ENCODE peak calls at places on chromosome 15, in four cellular contexts. F is uterus, O is tibial artery, V is IMR-90. H is an unnamed sample.
A peak's percentile ranks its signal among the peaks of the same experiment; 100 is the strongest.

GRCh38 chr15:90790561-90790960 is 73.4 kb downstream of the BLM start:
- DNase-seq in O (no peak), F (no peak), V (no peak), H (no peak)

GRCh38 chr15:85141601-85142185 is 160.0 kb downstream of the PDE8A start:
- DNase-seq in F (no peak), O (no peak), V (peak; percentile 20), H (no peak)

GRCh38 chr15:89648106-89649012 is 6.9 kb downstream of the KIF7 start:
- DNase-seq in F (no peak), V (no peak), O (peak; percentile 49), H (no peak)

GRCh38 chr15:88615303-88616107 is 5.6 kb upstream of the AEN start:
- DNase-seq in O (no peak), F (no peak), V (no peak), H (no peak)

GRCh38 chr15:66024998-66025397 is 155.7 kb downstream of the RAB11A start:
- DNase-seq in O (no peak), F (no peak), V (no peak), H (no peak)

GRCh38 chr15:59791079-59791478 is 102.0 kb upstream of the BNIP2 start:
- DNase-seq in O (no peak), F (no peak), V (no peak), H (no peak)

GRCh38 chr15:31280831-31281216 is 45.8 kb upstream of the KLF13 start:
- DNase-seq in V (no peak), O (no peak), F (no peak), H (no peak)

GRCh38 chr15:27627623-27628022 is 471.5 kb downstream of the OCA2 start:
- DNase-seq in O (no peak), F (no peak), V (no peak), H (no peak)

GRCh38 chr15:85615930-85616329 is 178.8 kb downstream of the KLHL25 start:
- DNase-seq in F (no peak), O (no peak), V (peak; percentile 52), H (no peak)

GRCh38 chr15:86854186-86854585 is 774.5 kb downstream of the AGBL1 start:
- DNase-seq in O (no peak), F (no peak), V (no peak), H (no peak)

GRCh38 chr15:69661871-69662667 is 209.5 kb downstream of the RPLP1 start:
- DNase-seq in V (no peak), O (no peak), F (no peak), H (no peak)

GRCh38 chr15:61441901-61442300 is 212.8 kb upstream of the RORA start:
- DNase-seq in O (no peak), V (no peak), F (no peak), H (no peak)

GRCh38 chr15:51229907-51230328 is 108.5 kb downstream of the CYP19A1 start:
- DNase-seq in O (no peak), F (no peak), V (peak; percentile 27), H (no peak)

GRCh38 chr15:56149071-56149470 is 94.6 kb downstream of the RFX7 start:
- DNase-seq in F (no peak), O (no peak), V (peak; percentile 33), H (no peak)

GRCh38 chr15:40248006-40248783 is 9.3 kb downstream of the PAK6 start:
- DNase-seq in O (peak; percentile 56), F (no peak), V (no peak), H (no peak)

GRCh38 chr15:53256043-53256442 is 465.9 kb upstream of the ONECUT1 start:
- DNase-seq in V (no peak), F (no peak), O (no peak), H (no peak)

GRCh38 chr15:92624401-92624991 is 31.1 kb downstream of the FAM174B start:
- DNase-seq in O (no peak), V (no peak), F (peak; percentile 70), H (no peak)

GRCh38 chr15:58889363-58889762 is 44.1 kb downstream of the SLTM start:
- DNase-seq in F (no peak), O (no peak), V (no peak), H (no peak)

GRCh38 chr15:97708252-97708651 is 252.3 kb upstream of the ARRDC4 start:
- DNase-seq in O (no peak), F (no peak), V (no peak), H (no peak)

GRCh38 chr15:57385923-57386390 is 9.7 kb downstream of the CGNL1 start:
- DNase-seq in V (no peak), O (no peak), F (no peak), H (no peak)

GRCh38 chr15:51833782-51834181 is 4.3 kb downstream of the TMOD3 start:
- DNase-seq in F (no peak), V (peak; percentile 49), O (no peak), H (no peak)

GRCh38 chr15:54519577-54519976 is 541.3 kb downstream of the UNC13C start:
- DNase-seq in V (no peak), O (no peak), F (no peak), H (no peak)

GRCh38 chr15:64122936-64123351 is 27.2 kb downstream of the SNX1 start:
- DNase-seq in O (no peak), V (no peak), F (no peak), H (no peak)

GRCh38 chr15:71237456-71238188 is 122.4 kb downstream of the THSD4 start:
- DNase-seq in O (no peak), F (peak; percentile 83), V (peak; percentile 96), H (no peak)

GRCh38 chr15:89150762-89151305 is 62.6 kb downstream of the ABHD2 start:
- DNase-seq in F (no peak), O (no peak), V (no peak), H (no peak)

GRCh38 chr15:68352401-68353062 is 75.0 kb downstream of the FEM1B start:
- DNase-seq in F (peak; percentile 72), O (peak; percentile 93), V (peak; percentile 98), H (no peak)

GRCh38 chr15:56984681-56985515 is 66.5 kb downstream of the TCF12 start:
- DNase-seq in V (peak; percentile 48), O (no peak), F (no peak), H (no peak)

GRCh38 chr15:74778599-74778970 is 3.3 kb upstream of the CSK start:
- DNase-seq in F (no peak), V (no peak), O (no peak), H (no peak)

GRCh38 chr15:90930861-90931629 is 1.3 kb downstream of the HDDC3 start:
- DNase-seq in O (no peak), F (no peak), V (no peak), H (no peak)

GRCh38 chr15:78325092-78325843 is 14.9 kb upstream of the CRABP1 start:
- DNase-seq in F (no peak), O (no peak), V (peak; percentile 20), H (no peak)
- TF ChIP-seq CTCF in F (no peak), O (no peak), V (no peak), H (no peak)

GRCh38 chr15:67181221-67181639 is 73.2 kb downstream of the AAGAB start:
- DNase-seq in F (no peak), O (peak; percentile 48), V (no peak), H (no peak)
- TF ChIP-seq CTCF in F (no peak), O (no peak), V (no peak), H (no peak)

GRCh38 chr15:38992541-38993334 is 428.1 kb upstream of the RASGRP1 start:
- DNase-seq in O (no peak), F (no peak), V (no peak), H (no peak)

GRCh38 chr15:38991701-38992100 is 427.1 kb upstream of the RASGRP1 start:
- DNase-seq in V (no peak), F (no peak), O (no peak), H (no peak)

GRCh38 chr15:38996111-38996541 is 431.5 kb upstream of the RASGRP1 start:
- DNase-seq in O (no peak), F (no peak), V (peak; percentile 90), H (no peak)

GRCh38 chr15:38994310-38994709 is 429.7 kb upstream of the RASGRP1 start:
- DNase-seq in O (no peak), F (no peak), V (no peak), H (no peak)

GRCh38 chr15:38991126-38991525 is 426.5 kb upstream of the RASGRP1 start:
- DNase-seq in V (peak; percentile 56), F (no peak), O (no peak), H (no peak)
- TF ChIP-seq CTCF in V (peak; percentile 50), F (no peak), O (peak; percentile 34), H (no peak)

DNA sequence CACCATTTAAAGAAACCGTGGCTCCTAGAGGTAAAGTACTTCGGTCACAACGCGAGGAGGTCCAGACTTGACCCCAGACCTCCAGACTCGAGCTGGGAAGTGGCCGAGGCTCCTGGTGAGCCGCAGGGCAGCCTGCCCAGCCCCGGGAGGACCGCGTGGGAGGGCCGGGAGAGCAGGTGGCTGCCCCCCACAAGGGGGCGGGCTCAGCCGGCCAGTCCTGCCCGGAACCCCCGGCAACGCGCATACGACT is at the start of gene SLC27A2:
- DNase-seq in V (peak; percentile 4), O (no peak), F (no peak), H (no peak)
- TF ChIP-seq CTCF in V (no peak), O (no peak), F (no peak), H (peak; percentile 37)

GRCh38 chr15:23467110-23467600 is 20.1 kb upstream of the GOLGA6L2 start:
- DNase-seq in F (no peak), V (peak; percentile 11), O (no peak), H (no peak)
- TF ChIP-seq CTCF in F (no peak), V (peak; percentile 41), O (peak; percentile 38), H (peak; percentile 29)

GRCh38 chr15:41930221-41930866 is 36.5 kb upstream of the SPTBN5 start:
- DNase-seq in O (peak; percentile 85), F (no peak), V (peak; percentile 97), H (no peak)
- TF ChIP-seq CTCF in O (peak; percentile 47), F (no peak), V (peak; percentile 59), H (peak; percentile 2)

DNA sequence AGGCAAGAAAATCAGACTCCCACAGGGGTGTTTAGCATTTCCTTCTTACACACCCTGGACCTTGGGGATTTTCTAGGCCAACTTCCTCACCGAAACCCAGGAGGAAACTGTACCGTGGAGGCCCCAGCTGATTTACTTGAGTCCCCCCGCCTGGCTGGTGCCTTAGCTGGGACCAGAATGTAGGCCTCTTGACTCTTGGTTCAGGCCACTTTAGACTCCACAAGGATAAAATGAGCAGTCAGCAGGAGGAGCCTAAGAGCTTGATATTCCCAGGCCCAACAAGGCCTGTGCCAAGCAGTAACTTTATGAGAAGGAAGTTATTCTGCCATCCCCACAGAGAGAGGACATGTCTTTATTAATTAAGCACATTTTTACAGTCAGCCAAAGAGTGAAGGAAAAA is 4.6 kb upstream of the APBA2 start:
- DNase-seq in F (no peak), V (peak; percentile 46), O (no peak), H (no peak)
- TF ChIP-seq CTCF in F (no peak), V (peak; percentile 37), O (no peak), H (no peak)

DNA sequence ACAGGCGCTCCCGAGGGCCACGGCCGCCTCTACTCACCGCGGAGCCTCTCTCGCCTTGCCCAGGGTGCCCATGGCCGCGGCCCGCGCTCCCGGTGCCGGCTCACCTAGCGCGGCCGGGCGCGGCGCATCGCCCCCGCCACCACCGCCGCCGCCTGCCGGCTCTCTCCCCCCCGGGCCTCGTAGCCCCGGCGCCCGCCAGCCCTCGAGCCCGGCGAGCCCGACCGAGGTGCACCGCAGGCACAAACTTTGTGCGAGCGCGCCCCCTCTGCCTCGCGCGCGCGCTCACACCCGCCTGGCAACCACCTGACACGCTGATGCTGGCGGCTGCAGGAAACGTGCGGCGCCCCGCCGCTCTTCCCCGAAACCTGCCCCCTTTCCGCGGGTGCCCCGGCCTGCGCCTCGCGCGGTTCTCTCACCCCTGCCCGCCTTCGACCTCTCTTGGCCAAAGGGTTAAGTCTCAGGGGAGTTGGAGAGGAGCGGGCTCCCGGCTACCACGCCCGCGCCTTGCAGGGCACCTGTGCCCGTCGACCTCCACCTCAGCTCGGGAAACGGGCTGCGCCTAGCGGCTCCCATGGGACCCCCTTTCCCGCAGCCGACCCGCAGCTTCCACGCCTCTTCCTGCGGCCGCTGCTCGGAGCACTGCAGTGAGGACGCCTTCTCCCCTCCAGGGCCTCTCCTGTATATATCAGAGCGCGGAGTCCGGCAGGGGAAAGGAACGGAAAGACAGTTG is at the start of gene RASGRP1:
- DNase-seq in O (peak; percentile 65), V (peak; percentile 56), F (peak; percentile 41), H (no peak)
- TF ChIP-seq CTCF in O (no peak), V (peak; percentile 53), F (no peak), H (peak; percentile 38)

H was measured in esophagus squamous epithelium.